ENCODE peak calls at places on chromosomes 5 and 9, in ten cellular contexts. W, C, Y, F, Q, A, M, B, T and L are unnamed samples.

GRCh38 chr5:95859327-95860060 is 37.0 kb upstream of the GLRX start:
- DNase-seq in Q (no peak), A (no peak), T (no peak), B (no peak), M (no peak), Y (no peak), F (no peak), C (no peak), W (peak; percentile 94), L (no peak)

GRCh38 chr5:68087866-68088265 is 127.7 kb upstream of the PIK3R1 start:
- DNase-seq in F (no peak), T (no peak), C (no peak), Y (peak; percentile 48), M (no peak), B (no peak), Q (no peak), W (peak; percentile 13), A (no peak), L (no peak)

GRCh38 chr5:62284946-62285891 is 20.8 kb upstream of the KIF2A start:
- DNase-seq in W (no peak), Y (no peak), F (no peak), M (peak; percentile 74), C (no peak), T (no peak), B (no peak), A (no peak), Q (no peak), L (no peak)

GRCh38 chr5:2701592-2701991 is 49.9 kb downstream of the IRX2 start:
- DNase-seq in A (no peak), B (no peak), F (no peak), Q (no peak), W (no peak), M (no peak), C (no peak), Y (no peak), T (no peak), L (no peak)

GRCh38 chr5:139205144-139205543 is 7.0 kb upstream of the SIL1 start:
- DNase-seq in F (no peak), M (no peak), B (no peak), Q (no peak), Y (no peak), T (no peak), C (no peak), W (no peak), A (no peak), L (no peak)

GRCh38 chr5:154524846-154525245 is 46.8 kb upstream of the HAND1 start:
- DNase-seq in B (no peak), A (no peak), Y (no peak), C (no peak), T (no peak), M (no peak), Q (no peak), F (no peak), W (no peak), L (no peak)

GRCh38 chr5:166992874-166993722 is 1298.3 kb upstream of the WWC1 start:
- DNase-seq in F (no peak), W (no peak), Q (no peak), A (no peak), B (no peak), C (no peak), M (no peak), Y (no peak), T (no peak), L (no peak)

GRCh38 chr5:120101771-120102170 is 362.3 kb upstream of the PRR16 start:
- DNase-seq in T (no peak), M (no peak), W (no peak), B (no peak), F (no peak), Y (no peak), C (no peak), Q (no peak), A (no peak), L (no peak)

GRCh38 chr5:136016945-136017530 is 11.8 kb upstream of the TGFBI start:
- DNase-seq in W (peak; percentile 100), Q (no peak), C (peak; percentile 49), T (no peak), B (no peak), A (no peak), F (no peak), M (no peak), Y (peak; percentile 93), L (no peak)

GRCh38 chr5:134371834-134372340 is 518 bp downstream of the UBE2B start:
- DNase-seq in C (peak; percentile 13), T (peak; percentile 9), W (peak; percentile 76), Q (peak; percentile 17), B (peak; percentile 60), F (no peak), A (peak; percentile 51), M (peak; percentile 42), Y (peak; percentile 67), L (peak; percentile 52)

GRCh38 chr9:36436909-36437308 is 36.8 kb upstream of the RNF38 start:
- DNase-seq in M (no peak), F (no peak), C (peak; percentile 32), Q (no peak), Y (peak; percentile 26), A (no peak), W (no peak), T (no peak), B (no peak), L (no peak)

GRCh38 chr5:150787659-150788058 is 9.1 kb downstream of the SMIM3 start:
- DNase-seq in F (no peak), Q (no peak), T (no peak), Y (no peak), M (no peak), C (no peak), B (no peak), W (no peak), A (no peak), L (no peak)

GRCh38 chr5:132271251-132272246 is 14.1 kb downstream of the PDLIM4 start:
- DNase-seq in Y (no peak), T (no peak), F (no peak), Q (no peak), C (no peak), M (no peak), B (no peak), W (no peak), A (peak; percentile 31), L (no peak)

GRCh38 chr9:21505425-21506179 is 23.5 kb upstream of the IFNE start:
- DNase-seq in Y (peak; percentile 50), B (no peak), Q (no peak), C (no peak), A (no peak), T (no peak), W (peak; percentile 17), M (no peak), F (no peak), L (no peak)

GRCh38 chr5:17441351-17441750 is 56.7 kb upstream of the TAF11L2 start:
- DNase-seq in Y (peak; percentile 79), F (no peak), C (no peak), B (no peak), W (peak; percentile 31), M (no peak), A (no peak), T (no peak), Q (no peak), L (no peak)

GRCh38 chr5:50730336-50730735 is 63.9 kb downstream of the PARP8 start:
- DNase-seq in Q (no peak), T (no peak), W (no peak), M (no peak), A (no peak), C (no peak), B (no peak), Y (no peak), F (no peak), L (no peak)

GRCh38 chr5:98839469-98840383 is 66.3 kb downstream of the RGMB start:
- DNase-seq in B (no peak), Y (peak; percentile 23), C (no peak), M (peak; percentile 15), Q (no peak), T (no peak), A (no peak), F (no peak), W (no peak), L (peak; percentile 29)

GRCh38 chr9:98523231-98523901 is 185.4 kb downstream of the GABBR2 start:
- DNase-seq in A (no peak), M (no peak), W (peak; percentile 21), Y (peak; percentile 63), T (peak; percentile 36), Q (no peak), F (no peak), C (no peak), B (no peak), L (peak; percentile 50)

GRCh38 chr5:146466521-146467349 is 19.6 kb downstream of the TCERG1 start:
- DNase-seq in A (no peak), C (no peak), Y (peak; percentile 31), T (no peak), B (no peak), W (peak; percentile 32), F (peak; percentile 16), M (no peak), Q (no peak), L (no peak)

GRCh38 chr5:159005062-159005461 is 94.7 kb downstream of the EBF1 start:
- DNase-seq in W (no peak), Q (no peak), T (no peak), A (no peak), C (no peak), F (no peak), Y (no peak), B (no peak), M (no peak), L (no peak)

GRCh38 chr9:134477342-134477925 is 151.2 kb downstream of the RXRA start:
- DNase-seq in T (no peak), F (no peak), B (no peak), Y (no peak), W (no peak), A (no peak), Q (no peak), M (no peak), C (no peak), L (peak; percentile 87)

GRCh38 chr5:114362977-114363721 is 1.3 kb downstream of the KCNN2 start:
- DNase-seq in Q (no peak), F (no peak), M (no peak), Y (peak; percentile 47), B (no peak), C (no peak), A (no peak), W (no peak), T (no peak), L (peak; percentile 41)

GRCh38 chr9:126700903-126701819 is 87.4 kb downstream of the LMX1B start:
- DNase-seq in A (no peak), W (no peak), F (no peak), T (no peak), C (no peak), M (no peak), Y (no peak), B (peak; percentile 39), Q (no peak), L (no peak)

GRCh38 chr9:96523429-96523828 is 73.5 kb downstream of the HABP4 start:
- DNase-seq in F (no peak), T (no peak), Y (no peak), C (no peak), W (no peak), B (no peak), A (no peak), Q (no peak), M (no peak), L (no peak)

GRCh38 chr5:168976311-168976893 is 324.5 kb downstream of the SLIT3 start:
- DNase-seq in W (no peak), F (no peak), C (no peak), B (no peak), M (no peak), Y (peak; percentile 63), Q (no peak), A (no peak), T (no peak), L (no peak)

GRCh38 chr5:129474544-129474943 is 14.4 kb downstream of the ADAMTS19 start:
- DNase-seq in Q (no peak), B (no peak), M (no peak), F (no peak), T (no peak), Y (no peak), W (no peak), C (no peak), A (no peak), L (no peak)